ENCODE peak calls at places on chromosomes 11 and 22, in five cellular contexts. M is right atrium auricular region, T is osteocyte, N is endothelial cell, V is K562. W is an unnamed sample.

GRCh38 chr11:131808466-131808865 is 438.1 kb downstream of the NTM start:
- DNase-seq in N (no peak), T (no peak), M (no peak), V (no peak), W (no peak)

GRCh38 chr22:30192427-30192826 is 54.1 kb downstream of the LIF start:
- DNase-seq in M (no peak), N (no peak), V (no peak), T (no peak), W (no peak)

GRCh38 chr22:42926768-42927167 is 69.7 kb upstream of the ARFGAP3 start:
- DNase-seq in T (no peak), M (no peak), V (no peak), N (no peak), W (no peak)

GRCh38 chr22:43446881-43447280 is 35.1 kb downstream of the MPPED1 start:
- DNase-seq in T (no peak), V (no peak), N (no peak), M (no peak), W (no peak)

GRCh38 chr11:108346451-108346850 is 120.9 kb downstream of the C11orf65 start:
- DNase-seq in M (no peak), V (no peak), T (no peak), N (no peak), W (no peak)

GRCh38 chr22:41957941-41958556 is 6.1 kb downstream of the SMIM45 start:
- DNase-seq in N (no peak), M (no peak), T (no peak), V (no peak), W (no peak)

GRCh38 chr11:113201055-113201818 is 113.1 kb upstream of the TTC12 start:
- DNase-seq in V (no peak), M (no peak), T (no peak), N (no peak), W (no peak)

GRCh38 chr11:111378185-111378772 is 796 bp downstream of the POU2AF1 start:
- DNase-seq in V (no peak), T (no peak), N (no peak), M (no peak), W (no peak)

GRCh38 chr11:46330887-46331652 is 16.2 kb upstream of the DGKZ start:
- DNase-seq in N (no peak), T (no peak), M (no peak), V (no peak), W (no peak)

GRCh38 chr11:117851852-117852251 is 24.6 kb downstream of the FXYD6 start:
- DNase-seq in T (no peak), N (no peak), M (peak), V (no peak), W (no peak)

GRCh38 chr11:59891781-59892181 is 13.2 kb downstream of the OOSP3 start:
- DNase-seq in V (peak), N (peak), M (no peak), T (no peak), W (no peak)

GRCh38 chr22:48248901-48249455 is 1486.5 kb downstream of the TBC1D22A start:
- DNase-seq in M (no peak), T (no peak), N (no peak), V (no peak), W (no peak)

GRCh38 chr11:128692750-128693578 is 908 bp upstream of the FLI1 start:
- DNase-seq in M (no peak), N (no peak), T (no peak), V (no peak), W (peak)

GRCh38 chr22:35064664-35065063 is 1.3 kb upstream of the ISX start:
- DNase-seq in M (no peak), V (peak), N (no peak), T (no peak), W (no peak)

GRCh38 chr11:33630936-33631748 is 69.5 kb downstream of the C11orf91 start:
- DNase-seq in V (no peak), T (peak), M (no peak), N (no peak), W (no peak)

GRCh38 chr11:2651826-2652237 is 48.0 kb downstream of the KCNQ1OT1 start:
- DNase-seq in N (no peak), M (no peak), T (no peak), V (peak), W (no peak)

GRCh38 chr11:71324788-71325417 is 72.5 kb upstream of the SHANK2 start:
- DNase-seq in N (no peak), V (no peak), T (no peak), M (no peak), W (no peak)

GRCh38 chr22:50713571-50714056 is 24.4 kb upstream of the ACR start:
- DNase-seq in V (no peak), T (no peak), M (no peak), N (no peak), W (no peak)

GRCh38 chr11:111540114-111540920 is at the start of gene LAYN:
- DNase-seq in N (peak), M (no peak), T (peak), V (no peak), W (peak)

GRCh38 chr11:69553416-69554357 is 72.2 kb downstream of the LINC01488 start:
- DNase-seq in M (no peak), N (no peak), T (no peak), V (no peak), W (no peak)

GRCh38 chr11:133718238-133718637 is 127.1 kb downstream of the SPATA19 start:
- DNase-seq in V (no peak), T (no peak), M (no peak), N (no peak), W (no peak)

GRCh38 chr11:63536669-63537292 is at the start of gene PLAAT4:
- DNase-seq in N (no peak), T (no peak), V (no peak), M (peak), W (peak)

GRCh38 chr11:63841554-63841953 is 2.6 kb downstream of the MARK2 start:
- DNase-seq in T (no peak), V (no peak), M (no peak), N (no peak), W (no peak)

GRCh38 chr11:1224491-1225385 is 1.9 kb downstream of the MUC5B start:
- DNase-seq in M (no peak), T (peak), N (no peak), V (no peak), W (no peak)

GRCh38 chr11:17343907-17344306 is 7.7 kb upstream of the NCR3LG1 start:
- DNase-seq in M (no peak), V (no peak), N (no peak), T (no peak), W (no peak)

GRCh38 chr11:34745209-34745608 is 124.3 kb downstream of the EHF start:
- DNase-seq in V (no peak), T (no peak), M (no peak), N (no peak), W (no peak)

GRCh38 chr22:37953437-37954179 is at the start of the genes C22orf23 and POLR2F:
- DNase-seq in V (peak), N (peak), T (peak), M (peak), W (peak)
- TF ChIP-seq CTCF in V (peak), N (no peak), T (no peak), M (no peak), W (no peak)

GRCh38 chr11:44484211-44484610 is 81.3 kb upstream of the CD82 start:
- DNase-seq in T (no peak), M (no peak), N (peak), V (peak), W (no peak)
- TF ChIP-seq CTCF in T (peak), M (no peak), N (peak), V (peak), W (no peak)

DNA sequence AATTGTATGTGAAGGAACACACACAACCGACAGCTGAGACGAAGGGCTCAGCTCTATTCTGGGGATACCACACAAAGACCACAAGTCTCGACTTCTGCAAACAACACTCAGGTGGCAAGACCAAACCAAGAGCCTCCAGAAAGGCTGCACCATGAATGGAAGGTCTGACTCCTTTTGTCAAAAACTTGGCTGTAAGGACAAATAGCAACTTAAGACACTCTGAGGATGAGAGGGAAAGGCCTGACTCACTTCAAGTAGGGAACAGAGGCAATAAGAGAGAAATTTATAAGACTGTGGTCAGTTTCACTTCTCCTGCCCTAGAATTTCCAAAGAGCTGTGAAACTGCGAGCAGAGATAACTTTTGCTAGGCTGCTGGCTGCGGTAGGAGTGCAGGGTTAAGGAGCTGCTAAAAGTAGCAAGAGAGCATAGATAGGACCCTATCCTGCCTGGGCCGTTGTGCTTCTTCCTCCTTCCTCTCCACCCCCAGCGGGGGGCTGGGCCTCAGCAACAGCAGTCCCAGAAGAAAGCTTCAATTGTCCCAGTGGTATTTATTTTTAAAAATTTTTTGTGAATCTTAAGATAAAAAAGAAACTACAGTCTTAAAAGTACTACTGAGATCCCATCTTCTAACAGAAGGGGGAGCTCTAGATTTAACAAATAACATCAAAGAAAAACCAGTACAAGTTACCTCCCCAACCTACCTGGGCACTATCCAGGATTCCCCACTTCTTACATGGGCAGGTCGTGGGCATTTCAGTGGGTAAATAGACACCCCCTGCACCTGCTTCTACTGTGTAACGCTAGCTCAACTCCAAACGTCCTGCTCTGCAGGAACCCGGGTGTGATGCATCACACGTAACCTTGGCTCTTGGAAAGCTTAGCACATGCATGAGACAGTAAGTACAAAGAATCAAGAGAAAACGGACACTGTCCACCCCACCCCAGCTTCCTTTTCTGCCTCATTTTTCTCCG is 66.4 kb downstream of the SGSM3 start:
- DNase-seq in N (no peak), M (no peak), V (peak), T (no peak), W (no peak)
- TF ChIP-seq CTCF in N (peak), M (peak), V (peak), T (peak), W (peak)

DNA sequence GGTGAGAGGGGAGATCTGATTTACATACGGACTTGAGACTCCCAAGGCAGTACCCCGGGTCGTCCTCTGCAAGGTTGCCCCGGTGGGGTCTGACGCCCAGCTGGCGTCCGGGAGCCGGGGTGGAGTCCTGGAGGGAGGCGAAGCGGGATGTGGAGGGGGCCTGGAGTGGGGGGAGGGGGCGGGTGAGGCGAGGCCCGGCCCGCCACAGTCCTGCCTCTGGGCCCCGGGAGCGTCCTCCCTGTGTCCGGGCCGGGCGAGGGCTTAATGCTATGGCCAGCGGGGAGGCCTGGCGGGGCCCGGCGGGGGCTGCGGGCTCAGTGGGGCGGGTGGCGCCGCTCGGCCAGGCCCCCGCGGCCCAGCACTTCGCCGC is 2.4 kb upstream of the MYBPC3 start:
- DNase-seq in T (no peak), V (no peak), N (no peak), M (no peak), W (no peak)
- TF ChIP-seq CTCF in T (no peak), V (no peak), N (no peak), M (no peak), W (no peak)

GRCh38 chr11:10302294-10302743 is 2.6 kb upstream of the ADM start:
- DNase-seq in V (no peak), N (no peak), M (no peak), T (no peak), W (no peak)

GRCh38 chr11:10301656-10302293 is 3.1 kb upstream of the ADM start:
- DNase-seq in N (no peak), V (no peak), M (no peak), T (no peak), W (no peak)

GRCh38 chr11:10294289-10294953 is 402 bp upstream of the SBF2 start:
- DNase-seq in T (peak), V (no peak), N (peak), M (no peak), W (no peak)

GRCh38 chr11:10295056-10295901 is 1.3 kb upstream of the SBF2 start:
- DNase-seq in N (no peak), V (no peak), T (no peak), M (no peak), W (no peak)

DNA sequence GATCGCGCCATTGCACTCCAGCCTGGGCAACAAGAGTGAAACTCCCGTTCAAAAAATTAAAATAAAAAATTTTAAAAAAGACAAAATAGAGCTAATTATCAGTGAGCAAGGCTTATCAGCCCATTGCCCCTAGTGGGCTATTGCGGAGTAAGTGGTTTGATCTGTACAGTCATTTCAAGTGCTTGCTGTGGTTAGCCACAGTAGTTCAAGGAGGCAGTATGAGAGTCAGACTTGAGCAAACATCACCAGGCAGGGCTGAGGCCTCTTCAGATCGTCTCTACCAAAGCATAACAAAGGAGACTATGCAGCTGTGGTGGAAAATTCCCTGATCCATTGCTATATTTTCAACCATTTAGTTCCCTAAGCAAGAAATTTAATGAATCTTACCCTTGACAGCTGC is 4.3 kb upstream of the SBF2 start:
- DNase-seq in T (no peak), M (no peak), V (no peak), N (no peak), W (no peak)
- TF ChIP-seq CTCF in T (peak), M (no peak), V (no peak), N (no peak), W (no peak)

DNA sequence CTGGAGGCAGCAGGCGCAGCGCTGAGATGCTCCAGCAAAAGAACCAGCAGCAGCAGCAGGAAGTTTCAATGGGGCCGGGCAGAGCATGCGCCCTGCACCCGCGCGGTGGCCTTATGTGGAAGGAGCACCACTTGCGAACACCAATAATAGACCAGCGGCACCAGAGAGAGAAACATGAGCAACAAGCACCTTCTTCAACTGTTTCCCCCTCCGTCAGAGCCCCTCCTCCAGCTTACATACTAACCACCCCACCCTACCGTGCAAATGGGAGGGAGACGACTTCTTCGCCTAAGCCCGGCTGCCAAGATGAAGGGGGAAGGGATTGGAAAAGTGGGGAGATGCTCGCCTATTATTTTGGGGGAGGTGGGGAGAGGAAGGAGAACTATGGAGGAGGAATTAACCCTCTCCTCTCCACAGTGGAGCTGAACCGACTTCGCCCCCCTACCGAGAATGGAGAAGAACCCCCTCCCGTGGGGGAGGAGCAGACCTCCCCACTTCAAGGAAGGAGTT is 1.1 kb downstream of the RSF1 start:
- DNase-seq in T (peak), N (peak), V (peak), M (peak), W (peak)
- TF ChIP-seq CTCF in T (no peak), N (no peak), V (no peak), M (no peak), W (no peak)

GRCh38 chr11:120211522-120212258 is 858 bp downstream of the OAF start:
- DNase-seq in V (no peak), M (no peak), N (no peak), T (no peak), W (no peak)

GRCh38 chr11:120209750-120210650 is 832 bp upstream of the OAF start:
- DNase-seq in T (no peak), V (no peak), N (no peak), M (no peak), W (no peak)

GRCh38 chr11:120212259-120212888 is 1.5 kb downstream of the OAF start:
- DNase-seq in T (no peak), V (peak), M (no peak), N (no peak), W (no peak)

GRCh38 chr11:120212926-120213325 is 2.1 kb downstream of the OAF start:
- DNase-seq in N (no peak), V (no peak), M (no peak), T (no peak), W (no peak)

DNA sequence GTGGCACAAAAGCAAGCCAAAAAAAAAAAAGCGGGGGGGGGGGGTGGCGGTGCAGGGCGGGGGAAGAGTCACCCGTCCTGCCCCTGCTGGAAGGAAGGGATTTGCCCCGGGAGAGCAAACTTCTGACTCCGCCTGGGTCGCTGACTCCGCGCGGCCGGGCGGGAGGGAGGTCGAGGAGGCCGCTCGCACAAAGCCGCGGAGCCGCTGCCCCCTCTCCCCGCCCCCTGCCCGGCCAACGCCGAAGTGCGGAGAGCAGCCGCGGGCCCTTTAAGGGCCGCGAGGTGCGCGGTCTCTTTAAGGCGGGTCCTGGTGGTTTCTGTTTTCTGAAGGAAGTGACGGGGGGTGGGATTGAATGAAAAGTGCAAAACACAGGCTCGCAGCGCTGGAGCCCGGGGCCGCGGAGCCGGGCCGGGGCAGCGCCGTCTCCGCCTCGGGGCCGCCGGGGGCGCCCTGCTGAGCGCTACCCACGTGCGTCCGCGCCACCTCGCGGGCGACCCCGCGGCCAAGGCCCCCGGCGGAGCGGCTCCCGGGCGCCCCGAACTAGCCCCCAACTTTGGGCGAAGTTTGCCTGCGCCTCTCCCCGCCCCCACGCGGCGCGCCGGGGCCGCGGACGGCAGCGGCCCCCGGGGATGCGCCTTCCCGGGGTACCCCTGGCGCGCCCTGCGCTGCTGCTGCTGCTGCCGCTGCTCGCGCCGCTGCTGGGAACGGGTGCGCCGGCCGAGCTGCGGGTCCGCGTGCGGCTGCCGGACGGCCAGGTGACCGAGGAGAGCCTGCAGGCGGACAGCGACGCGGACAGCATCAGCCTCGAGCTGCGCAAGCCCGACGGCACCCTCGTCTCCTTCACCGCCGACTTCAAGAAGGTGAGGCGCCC is at the start of gene OAF:
- DNase-seq in V (peak), T (no peak), M (peak), N (peak), W (peak)
- TF ChIP-seq CTCF in V (peak), T (peak), M (no peak), N (no peak), W (no peak)

GRCh38 chr11:66070604-66071325 is 693 bp downstream of the PACS1 start:
- DNase-seq in N (peak), V (peak), T (peak), M (peak), W (no peak)

GRCh38 chr11:66068154-66068821 is 1.8 kb upstream of the PACS1 start:
- DNase-seq in V (peak), T (peak), N (peak), M (peak), W (peak)

GRCh38 chr11:66069715-66070603 is at the start of gene PACS1:
- DNase-seq in N (peak), M (peak), V (peak), T (peak), W (peak)

GRCh38 chr11:66067640-66068039 is 2.4 kb upstream of the PACS1 start:
- DNase-seq in N (no peak), V (no peak), T (peak), M (no peak), W (no peak)

GRCh38 chr11:66068923-66069714 is 953 bp upstream of the PACS1 start:
- DNase-seq in T (peak), V (no peak), N (no peak), M (peak), W (peak)
- TF ChIP-seq CTCF in T (peak), V (peak), N (no peak), M (no peak), W (no peak)

GRCh38 chr11:115215694-115216615 is 288.3 kb downstream of the CADM1 start:
- DNase-seq in M (no peak), V (no peak), N (peak), T (no peak), W (no peak)
- TF ChIP-seq CTCF in M (no peak), V (no peak), N (peak), T (peak), W (no peak)

GRCh38 chr11:93741882-93742226 is 382 bp downstream of the C11orf54 start:
- DNase-seq in T (no peak), N (no peak), M (no peak), V (peak), W (peak)

GRCh38 chr11:93738647-93739081 is 2.6 kb downstream of the TAF1D start:
- DNase-seq in N (no peak), V (no peak), M (no peak), T (no peak), W (no peak)

GRCh38 chr11:93740031-93740801 is 1.1 kb downstream of the TAF1D start:
- DNase-seq in T (no peak), M (no peak), N (peak), V (peak), W (no peak)

GRCh38 chr11:93741094-93741881 is at the start of the genes C11orf54 and TAF1D:
- DNase-seq in N (peak), M (peak), V (peak), T (peak), W (peak)

GRCh38 chr11:93740802-93741093 is 547 bp downstream of the TAF1D start:
- DNase-seq in M (peak), N (peak), V (peak), T (no peak), W (peak)
- TF ChIP-seq CTCF in M (no peak), N (no peak), V (no peak), T (no peak), W (no peak)

W was measured in natural killer cell.